ENCODE peak calls at places on chromosome 2, in eight cellular contexts. One of them, this sample, is unnamed.

GRCh38 chr2:178943745-178944144 is 106.2 kb downstream of the CCDC141 start:
- DNase-seq in K562: no peak
- DNase-seq in hepatocyte: no peak
- DNase-seq in GM23248: peak
- DNase-seq in H9: no peak
- DNase-seq in fibroblast of lung: no peak
- DNase-seq in HCT116: no peak
- DNase-seq in GM23338: no peak
- DNase-seq in this sample: no peak

GRCh38 chr2:20626698-20627471 is 24.0 kb downstream of the HS1BP3 start:
- DNase-seq in H9: no peak
- DNase-seq in GM23248: no peak
- DNase-seq in fibroblast of lung: no peak
- DNase-seq in HCT116: no peak
- DNase-seq in K562: no peak
- DNase-seq in hepatocyte: no peak
- DNase-seq in GM23338: no peak
- DNase-seq in this sample: no peak

GRCh38 chr2:75710577-75711253 is at the start of gene GCFC2:
- DNase-seq in K562: peak
- DNase-seq in hepatocyte: peak
- DNase-seq in H9: peak
- DNase-seq in GM23338: peak
- DNase-seq in GM23248: peak
- DNase-seq in HCT116: peak
- DNase-seq in fibroblast of lung: peak
- DNase-seq in this sample: peak

GRCh38 chr2:10322481-10322880 is 19.8 kb downstream of the HPCAL1 start:
- DNase-seq in GM23338: no peak
- DNase-seq in HCT116: no peak
- DNase-seq in H9: no peak
- DNase-seq in fibroblast of lung: no peak
- DNase-seq in hepatocyte: no peak
- DNase-seq in K562: no peak
- DNase-seq in GM23248: no peak
- DNase-seq in this sample: no peak

GRCh38 chr2:12302140-12302539 is 414.6 kb upstream of the TRIB2 start:
- DNase-seq in K562: no peak
- DNase-seq in HCT116: no peak
- DNase-seq in fibroblast of lung: no peak
- DNase-seq in hepatocyte: no peak
- DNase-seq in GM23338: no peak
- DNase-seq in H9: no peak
- DNase-seq in GM23248: no peak
- DNase-seq in this sample: no peak

GRCh38 chr2:137173514-137173913 is 408.2 kb downstream of the THSD7B start:
- DNase-seq in HCT116: no peak
- DNase-seq in GM23248: peak
- DNase-seq in hepatocyte: peak
- DNase-seq in K562: no peak
- DNase-seq in H9: no peak
- DNase-seq in GM23338: peak
- DNase-seq in fibroblast of lung: peak
- DNase-seq in this sample: no peak

GRCh38 chr2:144914622-144915230 is 394.8 kb upstream of the ZEB2 start:
- DNase-seq in fibroblast of lung: peak
- DNase-seq in GM23248: peak
- DNase-seq in H9: no peak
- DNase-seq in HCT116: no peak
- DNase-seq in GM23338: no peak
- DNase-seq in hepatocyte: peak
- DNase-seq in K562: no peak
- DNase-seq in this sample: no peak

GRCh38 chr2:85577386-85578242 is at the start of gene VAMP8:
- DNase-seq in fibroblast of lung: no peak
- DNase-seq in GM23338: peak
- DNase-seq in HCT116: peak
- DNase-seq in H9: peak
- DNase-seq in GM23248: no peak
- DNase-seq in K562: peak
- DNase-seq in hepatocyte: peak
- DNase-seq in this sample: peak

GRCh38 chr2:205133544-205133943 is 548.8 kb upstream of the NRP2 start:
- DNase-seq in GM23248: no peak
- DNase-seq in fibroblast of lung: no peak
- DNase-seq in K562: no peak
- DNase-seq in H9: no peak
- DNase-seq in GM23338: no peak
- DNase-seq in hepatocyte: no peak
- DNase-seq in HCT116: no peak
- DNase-seq in this sample: no peak

GRCh38 chr2:102143450-102143985 is 972 bp downstream of the IL1R1 start:
- DNase-seq in GM23248: peak
- DNase-seq in HCT116: no peak
- DNase-seq in GM23338: no peak
- DNase-seq in H9: no peak
- DNase-seq in K562: peak
- DNase-seq in fibroblast of lung: peak
- DNase-seq in hepatocyte: peak
- DNase-seq in this sample: no peak

GRCh38 chr2:119062652-119063051 is 95.9 kb downstream of the C1QL2 start:
- DNase-seq in hepatocyte: peak
- DNase-seq in H9: no peak
- DNase-seq in GM23248: no peak
- DNase-seq in fibroblast of lung: no peak
- DNase-seq in K562: no peak
- DNase-seq in GM23338: no peak
- DNase-seq in HCT116: no peak
- DNase-seq in this sample: no peak

GRCh38 chr2:25743132-25743830 is 69.9 kb upstream of the DTNB start:
- DNase-seq in H9: no peak
- DNase-seq in fibroblast of lung: no peak
- DNase-seq in GM23338: no peak
- DNase-seq in HCT116: no peak
- DNase-seq in hepatocyte: no peak
- DNase-seq in K562: no peak
- DNase-seq in GM23248: no peak
- DNase-seq in this sample: no peak

GRCh38 chr2:188042412-188042811 is 249.3 kb upstream of the GULP1 start:
- DNase-seq in GM23338: no peak
- DNase-seq in K562: no peak
- DNase-seq in HCT116: no peak
- DNase-seq in H9: no peak
- DNase-seq in GM23248: peak
- DNase-seq in fibroblast of lung: peak
- DNase-seq in hepatocyte: no peak
- DNase-seq in this sample: no peak

GRCh38 chr2:134087371-134087921 is 166.4 kb upstream of the MGAT5 start:
- DNase-seq in hepatocyte: peak
- DNase-seq in GM23338: peak
- DNase-seq in K562: no peak
- DNase-seq in fibroblast of lung: peak
- DNase-seq in H9: no peak
- DNase-seq in HCT116: no peak
- DNase-seq in GM23248: no peak
- DNase-seq in this sample: no peak

GRCh38 chr2:225660262-225661091 is 261.0 kb downstream of the NYAP2 start:
- DNase-seq in H9: peak
- DNase-seq in GM23338: peak
- DNase-seq in fibroblast of lung: peak
- DNase-seq in HCT116: peak
- DNase-seq in GM23248: peak
- DNase-seq in hepatocyte: peak
- DNase-seq in K562: peak
- DNase-seq in this sample: peak

GRCh38 chr2:55156326-55156725 is 75.8 kb downstream of the CLHC1 start:
- DNase-seq in GM23248: peak
- DNase-seq in K562: no peak
- DNase-seq in fibroblast of lung: peak
- DNase-seq in HCT116: no peak
- DNase-seq in GM23338: no peak
- DNase-seq in H9: no peak
- DNase-seq in hepatocyte: no peak
- DNase-seq in this sample: peak

GRCh38 chr2:65576861-65577601 is 144.6 kb upstream of the SPRED2 start:
- DNase-seq in HCT116: peak
- DNase-seq in fibroblast of lung: peak
- DNase-seq in H9: no peak
- DNase-seq in hepatocyte: peak
- DNase-seq in GM23338: peak
- DNase-seq in K562: peak
- DNase-seq in GM23248: peak
- DNase-seq in this sample: no peak

GRCh38 chr2:84214455-84214854 is 244.6 kb downstream of the SUCLG1 start:
- DNase-seq in K562: no peak
- DNase-seq in fibroblast of lung: no peak
- DNase-seq in GM23248: no peak
- DNase-seq in GM23338: peak
- DNase-seq in hepatocyte: no peak
- DNase-seq in H9: peak
- DNase-seq in HCT116: no peak
- DNase-seq in this sample: peak

GRCh38 chr2:77519164-77519887 is 2.9 kb downstream of the LRRTM4 start:
- DNase-seq in HCT116: no peak
- DNase-seq in K562: no peak
- DNase-seq in GM23338: no peak
- DNase-seq in H9: no peak
- DNase-seq in hepatocyte: no peak
- DNase-seq in fibroblast of lung: no peak
- DNase-seq in GM23248: no peak
- DNase-seq in this sample: no peak

GRCh38 chr2:15784106-15784885 is 156.1 kb upstream of the MYCN start:
- DNase-seq in GM23248: no peak
- DNase-seq in K562: no peak
- DNase-seq in GM23338: no peak
- DNase-seq in fibroblast of lung: no peak
- DNase-seq in H9: no peak
- DNase-seq in hepatocyte: no peak
- DNase-seq in HCT116: no peak
- DNase-seq in this sample: no peak

GRCh38 chr2:121046335-121046734 is 238.7 kb downstream of the TFCP2L1 start:
- DNase-seq in fibroblast of lung: no peak
- DNase-seq in GM23338: no peak
- DNase-seq in K562: no peak
- DNase-seq in GM23248: peak
- DNase-seq in H9: no peak
- DNase-seq in hepatocyte: no peak
- DNase-seq in HCT116: no peak
- DNase-seq in this sample: no peak

GRCh38 chr2:149399934-149400615 is 69.7 kb downstream of the LYPD6 start:
- DNase-seq in GM23338: no peak
- DNase-seq in hepatocyte: no peak
- DNase-seq in GM23248: no peak
- DNase-seq in H9: no peak
- DNase-seq in HCT116: no peak
- DNase-seq in K562: no peak
- DNase-seq in fibroblast of lung: no peak
- DNase-seq in this sample: no peak

GRCh38 chr2:171908235-171908634 is 14.0 kb upstream of the HAT1 start:
- DNase-seq in GM23248: no peak
- DNase-seq in hepatocyte: no peak
- DNase-seq in K562: no peak
- DNase-seq in H9: no peak
- DNase-seq in fibroblast of lung: no peak
- DNase-seq in HCT116: no peak
- DNase-seq in GM23338: no peak
- DNase-seq in this sample: no peak
- H2AFZ ChIP-seq in GM23248: no peak
- H2AFZ ChIP-seq in hepatocyte: no peak
- H2AFZ ChIP-seq in K562: peak
- H2AFZ ChIP-seq in H9: no peak
- H2AFZ ChIP-seq in fibroblast of lung: no peak
- H2AFZ ChIP-seq in HCT116: no peak
- H2AFZ ChIP-seq in GM23338: no peak
- H2AFZ ChIP-seq in this sample: no peak

GRCh38 chr2:234163510-234163909 is 113.0 kb downstream of the SPP2 start:
- DNase-seq in GM23338: no peak
- DNase-seq in hepatocyte: no peak
- DNase-seq in HCT116: no peak
- DNase-seq in H9: no peak
- DNase-seq in fibroblast of lung: no peak
- DNase-seq in K562: no peak
- DNase-seq in GM23248: no peak
- DNase-seq in this sample: no peak
- H3K27ac ChIP-seq in GM23338: no peak
- H3K27ac ChIP-seq in hepatocyte: peak
- H3K27ac ChIP-seq in HCT116: no peak
- H3K27ac ChIP-seq in H9: no peak
- H3K27ac ChIP-seq in fibroblast of lung: no peak
- H3K27ac ChIP-seq in K562: no peak
- H3K27ac ChIP-seq in GM23248: no peak
- H3K27ac ChIP-seq in this sample: no peak

DNA sequence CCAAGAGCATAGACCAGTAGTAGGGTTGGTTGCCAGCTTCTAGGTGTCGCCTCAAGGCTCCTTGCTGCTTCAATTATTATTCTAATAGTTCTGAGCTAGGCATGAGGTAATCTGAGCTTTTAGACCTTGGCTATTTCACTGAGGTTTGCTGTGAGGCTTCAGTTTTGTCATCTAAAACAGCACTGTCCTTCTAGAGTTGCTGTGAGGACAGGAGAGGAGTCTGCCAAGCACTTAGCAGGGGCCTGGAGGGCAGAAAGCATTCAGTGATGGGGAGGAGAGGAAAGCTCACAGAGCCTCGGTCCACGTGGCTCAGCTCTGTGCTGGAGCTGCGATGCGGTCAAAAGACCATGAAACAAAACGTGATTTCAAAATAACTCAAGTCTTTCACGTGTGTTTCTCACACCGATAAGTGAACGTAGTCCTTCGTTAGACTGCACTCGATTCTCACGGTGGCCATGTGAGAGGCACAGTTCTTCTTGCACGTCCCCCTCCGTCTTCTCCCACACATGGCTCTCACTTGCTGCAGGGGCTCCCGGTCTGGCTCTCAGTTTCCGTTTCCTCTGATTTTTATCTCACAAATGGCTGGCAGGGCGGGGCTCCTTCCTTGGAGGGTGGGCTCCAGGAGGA is 113.7 kb downstream of the B3GNT2 start:
- DNase-seq in GM23338: peak
- DNase-seq in hepatocyte: no peak
- DNase-seq in HCT116: no peak
- DNase-seq in GM23248: no peak
- DNase-seq in H9: peak
- DNase-seq in fibroblast of lung: no peak
- DNase-seq in K562: peak
- DNase-seq in this sample: no peak
- H2AFZ ChIP-seq in GM23338: peak
- H2AFZ ChIP-seq in hepatocyte: no peak
- H2AFZ ChIP-seq in HCT116: no peak
- H2AFZ ChIP-seq in GM23248: no peak
- H2AFZ ChIP-seq in H9: no peak
- H2AFZ ChIP-seq in fibroblast of lung: peak
- H2AFZ ChIP-seq in K562: peak
- H2AFZ ChIP-seq in this sample: no peak

DNA sequence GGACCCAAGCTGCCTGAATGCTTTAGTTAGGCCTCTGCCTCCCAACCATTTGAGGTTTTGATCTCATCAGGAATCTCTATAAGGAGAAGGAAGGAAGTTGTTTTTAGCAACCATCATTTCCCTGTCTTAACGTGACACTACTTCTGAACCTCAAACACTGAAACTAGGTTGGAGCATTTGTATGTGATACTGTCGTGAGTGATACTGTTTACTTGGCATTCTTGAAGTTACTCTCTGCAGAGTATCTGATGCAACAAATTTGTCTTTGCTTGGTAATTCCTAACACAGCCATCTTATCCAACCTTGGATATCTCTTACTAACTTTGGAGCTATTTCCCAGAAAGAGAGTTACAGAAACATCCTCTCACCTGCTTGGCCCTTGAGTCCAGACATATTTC is 22.1 kb downstream of the TTLL4 start:
- DNase-seq in fibroblast of lung: peak
- DNase-seq in GM23338: no peak
- DNase-seq in GM23248: peak
- DNase-seq in K562: no peak
- DNase-seq in HCT116: no peak
- DNase-seq in H9: no peak
- DNase-seq in hepatocyte: no peak
- DNase-seq in this sample: no peak
- H3K27ac ChIP-seq in fibroblast of lung: peak
- H3K27ac ChIP-seq in GM23338: peak
- H3K27ac ChIP-seq in GM23248: peak
- H3K27ac ChIP-seq in K562: no peak
- H3K27ac ChIP-seq in HCT116: no peak
- H3K27ac ChIP-seq in H9: no peak
- H3K27ac ChIP-seq in hepatocyte: peak
- H3K27ac ChIP-seq in this sample: no peak